ENCODE peak calls at places on chromosomes 3 and 15, in four cellular contexts. One of them, this sample, is unnamed.

GRCh38 chr3:133426721-133427120 is 26.9 kb downstream of the BFSP2 start:
- DNase-seq in HepG2: no peak
- DNase-seq in HCT116: no peak
- DNase-seq in K562: no peak
- DNase-seq in this sample: no peak

GRCh38 chr3:178267158-178267838 is 268.9 kb upstream of the KCNMB2 start:
- DNase-seq in HepG2: no peak
- DNase-seq in HCT116: no peak
- DNase-seq in K562: no peak
- DNase-seq in this sample: no peak

GRCh38 chr15:66631616-66632263 is 65.9 kb upstream of the LCTL start:
- DNase-seq in HepG2: no peak
- DNase-seq in HCT116: no peak
- DNase-seq in K562: no peak
- DNase-seq in this sample: no peak

GRCh38 chr15:72116680-72117447 is 1.1 kb downstream of the MYO9A start:
- DNase-seq in HepG2: no peak
- DNase-seq in HCT116: no peak
- DNase-seq in K562: peak
- DNase-seq in this sample: no peak

GRCh38 chr3:145716519-145716918 is 444.5 kb downstream of the PLOD2 start:
- DNase-seq in HepG2: no peak
- DNase-seq in HCT116: no peak
- DNase-seq in K562: no peak
- DNase-seq in this sample: no peak

GRCh38 chr3:141094851-141095545 is 43.9 kb downstream of the SPSB4 start:
- DNase-seq in HepG2: no peak
- DNase-seq in HCT116: no peak
- DNase-seq in K562: no peak
- DNase-seq in this sample: no peak

GRCh38 chr3:30496496-30496966 is 109.9 kb upstream of the TGFBR2 start:
- DNase-seq in HepG2: no peak
- DNase-seq in HCT116: no peak
- DNase-seq in K562: no peak
- DNase-seq in this sample: no peak

GRCh38 chr3:115292131-115292530 is 145.0 kb upstream of the ZBTB20 start:
- DNase-seq in HepG2: no peak
- DNase-seq in HCT116: no peak
- DNase-seq in K562: no peak
- DNase-seq in this sample: no peak

GRCh38 chr3:120908030-120908802 is at the start of gene STXBP5L:
- DNase-seq in HepG2: peak
- DNase-seq in HCT116: peak
- DNase-seq in K562: peak
- DNase-seq in this sample: no peak

GRCh38 chr15:58903232-58903631 is 30.2 kb downstream of the SLTM start:
- DNase-seq in HepG2: no peak
- DNase-seq in HCT116: no peak
- DNase-seq in K562: no peak
- DNase-seq in this sample: no peak

GRCh38 chr3:63467392-63467791 is 185.1 kb upstream of the SNTN start:
- DNase-seq in HepG2: no peak
- DNase-seq in HCT116: no peak
- DNase-seq in K562: no peak
- DNase-seq in this sample: no peak

GRCh38 chr3:48716508-48716981 is 476 bp downstream of the IP6K2 start:
- DNase-seq in HepG2: no peak
- DNase-seq in HCT116: no peak
- DNase-seq in K562: peak
- DNase-seq in this sample: no peak

GRCh38 chr3:146130881-146131371 is 30.1 kb downstream of the PLOD2 start:
- DNase-seq in HepG2: no peak
- DNase-seq in HCT116: no peak
- DNase-seq in K562: no peak
- DNase-seq in this sample: no peak

GRCh38 chr15:34059476-34059875 is 20.5 kb upstream of the AVEN start:
- DNase-seq in HepG2: no peak
- DNase-seq in HCT116: no peak
- DNase-seq in K562: no peak
- DNase-seq in this sample: no peak

GRCh38 chr3:10332481-10333358 is 11.8 kb upstream of the SEC13 start:
- DNase-seq in HepG2: no peak
- DNase-seq in HCT116: no peak
- DNase-seq in K562: no peak
- DNase-seq in this sample: no peak

GRCh38 chr3:197309528-197310361 is 11.3 kb upstream of the DLG1 start:
- DNase-seq in HepG2: no peak
- DNase-seq in HCT116: peak
- DNase-seq in K562: no peak
- DNase-seq in this sample: no peak

GRCh38 chr3:159252772-159253384 is 451.0 kb downstream of the MFSD1 start:
- DNase-seq in HepG2: peak
- DNase-seq in HCT116: peak
- DNase-seq in K562: peak
- DNase-seq in this sample: peak

GRCh38 chr3:27642796-27643195 is 79.3 kb downstream of the EOMES start:
- DNase-seq in HepG2: no peak
- DNase-seq in HCT116: no peak
- DNase-seq in K562: no peak
- DNase-seq in this sample: no peak

GRCh38 chr15:43974852-43975251 is 148.1 kb downstream of the WDR76 start:
- DNase-seq in HepG2: peak
- DNase-seq in HCT116: no peak
- DNase-seq in K562: no peak
- DNase-seq in this sample: no peak

GRCh38 chr3:151584603-151585002 is 123.7 kb upstream of the IGSF10 start:
- DNase-seq in HepG2: no peak
- DNase-seq in HCT116: no peak
- DNase-seq in K562: no peak
- DNase-seq in this sample: no peak

GRCh38 chr15:81858586-81858985 is 187.2 kb downstream of the MEX3B start:
- DNase-seq in HepG2: no peak
- DNase-seq in HCT116: no peak
- DNase-seq in K562: no peak
- DNase-seq in this sample: no peak

GRCh38 chr3:151011427-151011826 is 38.9 kb upstream of the CLRN1 start:
- DNase-seq in HepG2: no peak
- DNase-seq in HCT116: no peak
- DNase-seq in K562: no peak
- DNase-seq in this sample: no peak

GRCh38 chr3:53457068-53457467 is 37.3 kb upstream of the CACNA1D start:
- DNase-seq in HepG2: no peak
- DNase-seq in HCT116: no peak
- DNase-seq in K562: peak
- DNase-seq in this sample: no peak

GRCh38 chr3:109112946-109113345 is 5.0 kb downstream of the MORC1 start:
- DNase-seq in HepG2: no peak
- DNase-seq in HCT116: no peak
- DNase-seq in K562: no peak
- DNase-seq in this sample: no peak

GRCh38 chr15:56295433-56295832 is 51.8 kb upstream of the RFX7 start:
- DNase-seq in HepG2: no peak
- DNase-seq in HCT116: no peak
- DNase-seq in K562: no peak
- DNase-seq in this sample: no peak

GRCh38 chr3:16512435-16513140 is 911 bp downstream of the RFTN1 start:
- DNase-seq in HepG2: no peak
- DNase-seq in HCT116: no peak
- DNase-seq in K562: no peak
- DNase-seq in this sample: no peak

GRCh38 chr3:16513141-16514020 is at the start of gene RFTN1:
- DNase-seq in HepG2: no peak
- DNase-seq in HCT116: no peak
- DNase-seq in K562: no peak
- DNase-seq in this sample: no peak

GRCh38 chr3:16510620-16511319 is 2.7 kb downstream of the RFTN1 start:
- DNase-seq in HepG2: no peak
- DNase-seq in HCT116: no peak
- DNase-seq in K562: no peak
- DNase-seq in this sample: no peak

GRCh38 chr3:16509721-16510619 is 3.5 kb downstream of the RFTN1 start:
- DNase-seq in HepG2: no peak
- DNase-seq in HCT116: no peak
- DNase-seq in K562: no peak
- DNase-seq in this sample: no peak

DNA sequence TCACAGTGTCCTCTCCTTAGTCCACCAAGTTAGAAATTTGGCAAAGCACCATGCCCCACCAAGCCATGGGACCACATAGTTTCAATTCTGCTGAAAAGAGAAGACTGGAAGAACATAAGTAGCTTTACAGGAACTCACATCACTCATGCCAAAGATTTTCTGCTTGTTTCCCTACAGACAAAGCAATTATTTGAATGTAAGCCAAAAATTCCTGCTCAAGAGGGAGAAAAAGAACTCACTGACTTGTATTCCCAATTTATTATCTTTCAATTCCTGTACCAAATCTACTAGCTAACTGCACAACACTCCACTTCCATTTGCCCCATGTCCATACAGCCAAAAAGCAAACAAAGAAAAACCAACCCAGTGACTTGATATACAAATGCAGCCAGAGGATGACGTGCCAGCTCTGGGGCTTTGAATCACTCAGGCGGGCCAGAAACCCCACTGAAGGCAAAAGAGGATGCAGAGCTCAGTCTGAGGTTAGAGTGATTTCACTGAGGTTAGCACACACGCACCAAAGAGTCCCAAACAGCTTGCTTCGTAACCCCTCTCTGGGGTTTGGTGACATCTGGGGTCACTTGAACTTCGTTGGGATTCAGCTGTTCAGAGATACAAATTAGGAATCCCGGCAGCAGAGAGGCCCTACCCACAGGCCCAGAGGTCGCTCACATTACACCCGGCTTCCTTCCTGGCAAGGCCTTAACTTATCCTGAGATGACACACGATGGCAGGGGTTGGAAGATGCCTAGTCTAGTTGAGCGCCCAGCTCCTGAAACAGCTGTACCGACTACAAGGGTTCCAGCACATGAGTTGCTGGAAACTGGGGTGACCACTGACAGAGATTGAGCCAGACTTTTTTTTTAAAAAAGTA is 1.7 kb downstream of the RFTN1 start:
- DNase-seq in HepG2: no peak
- DNase-seq in HCT116: no peak
- DNase-seq in K562: no peak
- DNase-seq in this sample: no peak
- TF ChIP-seq REST in HepG2: no peak
- TF ChIP-seq REST in HCT116: no peak
- TF ChIP-seq REST in K562: no peak
- TF ChIP-seq REST in this sample: no peak

DNA sequence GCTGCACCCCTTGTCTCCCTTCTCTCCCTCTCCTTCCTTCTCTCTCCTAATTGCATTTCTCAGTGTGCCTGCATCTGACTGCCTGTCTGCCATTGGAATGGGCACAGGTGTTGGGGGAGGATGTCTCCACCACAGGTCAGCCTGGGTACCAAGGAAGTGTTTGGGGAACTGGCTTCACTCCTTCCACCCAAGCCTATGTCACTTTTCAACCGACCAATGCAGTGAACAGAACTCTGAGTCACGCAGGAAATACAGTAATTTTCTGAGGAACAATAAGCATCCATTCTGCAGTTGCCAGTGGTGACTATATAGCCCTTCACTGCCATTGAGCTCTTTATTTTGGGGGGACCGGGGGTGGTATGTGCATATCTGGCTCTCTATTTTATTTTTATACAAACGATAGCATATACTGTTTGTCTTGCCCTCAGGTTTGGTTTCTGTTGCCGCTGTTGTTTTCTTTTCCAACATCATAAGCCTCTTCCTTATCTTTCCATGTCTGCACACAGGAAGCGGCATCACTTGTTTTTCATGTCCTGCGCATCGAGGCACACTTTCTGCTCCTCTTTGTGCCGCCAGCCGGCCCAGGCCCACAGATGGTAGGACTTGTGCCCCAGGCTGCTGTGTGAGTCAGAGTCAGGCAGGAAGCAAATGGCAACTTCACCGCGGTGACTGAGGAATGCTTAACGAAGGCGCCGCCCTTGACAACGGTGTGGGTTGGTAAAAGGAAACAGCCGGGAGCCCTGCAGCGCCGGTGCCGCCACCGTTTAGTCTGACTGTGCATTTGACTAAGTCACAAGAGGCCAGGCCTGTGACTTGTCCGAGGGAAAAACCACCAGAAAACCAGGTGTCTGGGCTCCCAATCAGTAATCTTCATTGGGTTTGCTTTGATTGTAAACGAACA is 21.1 kb upstream of the CDCP1 start:
- DNase-seq in HepG2: no peak
- DNase-seq in HCT116: peak
- DNase-seq in K562: peak
- DNase-seq in this sample: peak
- H3K4me3 ChIP-seq in HepG2: no peak
- H3K4me3 ChIP-seq in HCT116: peak
- H3K4me3 ChIP-seq in K562: no peak
- H3K4me3 ChIP-seq in this sample: peak

DNA sequence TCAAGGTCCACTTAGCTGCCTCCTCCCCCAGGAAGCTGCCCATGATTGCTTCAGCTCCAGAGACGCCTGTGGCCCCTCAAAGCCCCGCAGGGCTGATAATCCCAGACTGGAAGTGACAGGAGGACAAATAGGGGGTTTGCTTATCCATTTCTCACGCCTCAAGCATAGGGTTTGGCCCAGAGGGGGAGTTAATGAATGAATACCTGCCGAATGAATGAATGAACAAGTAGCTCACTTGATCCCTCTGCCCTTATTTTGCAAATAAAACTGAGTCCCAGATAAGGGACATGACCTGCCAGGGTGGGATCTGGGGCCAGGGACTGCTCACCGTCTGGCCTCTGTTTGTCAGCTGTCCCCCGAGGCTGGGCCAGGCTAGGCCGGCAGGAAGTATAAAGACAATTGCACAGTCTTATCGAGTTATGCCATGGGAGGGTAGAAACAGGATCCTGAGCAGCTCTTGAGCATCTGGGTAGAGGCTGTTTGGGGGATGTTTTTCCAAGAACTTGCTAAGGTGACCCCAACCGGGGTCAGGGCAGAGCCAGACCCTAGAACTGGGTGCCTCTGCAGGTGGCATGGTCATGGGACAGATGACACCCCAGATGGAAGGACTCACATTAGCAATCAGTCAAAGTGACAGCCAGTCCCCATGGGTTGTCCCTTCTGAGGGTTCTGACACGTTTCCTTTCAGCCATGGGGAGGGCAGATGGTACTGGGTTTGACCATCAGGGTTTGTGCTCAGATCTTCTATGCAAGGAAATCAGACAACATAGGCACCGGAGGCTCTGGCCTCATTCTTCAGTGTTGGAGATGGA is 45.0 kb downstream of the IQSEC1 start:
- DNase-seq in HepG2: no peak
- DNase-seq in HCT116: no peak
- DNase-seq in K562: no peak
- DNase-seq in this sample: no peak
- TF ChIP-seq TCF7L2 in HepG2: no peak
- TF ChIP-seq TCF7L2 in HCT116: no peak
- TF ChIP-seq TCF7L2 in K562: no peak
- TF ChIP-seq TCF7L2 in this sample: no peak

GRCh38 chr3:138329127-138329983 is at the start of gene NME9:
- DNase-seq in HepG2: peak
- DNase-seq in HCT116: peak
- DNase-seq in K562: peak
- DNase-seq in this sample: peak
- TF ChIP-seq REST in HepG2: no peak
- TF ChIP-seq REST in HCT116: no peak
- TF ChIP-seq REST in K562: no peak
- TF ChIP-seq REST in this sample: no peak